ENCODE peak calls at places on chromosomes 13 and 19, in seven cellular contexts. Q, S, T, Y, W, Z and P are unnamed samples.

GRCh38 chr13:99981115-99982020 is at the start of gene ZIC2:
- DNase-seq in Q (no peak), S (no peak), T (no peak), Y (peak), W (no peak), Z (peak), P (no peak)

GRCh38 chr13:30787747-30788535 is 52.6 kb downstream of the ALOX5AP start:
- DNase-seq in Q (no peak), S (no peak), T (no peak), Y (no peak), W (no peak), Z (no peak), P (no peak)

GRCh38 chr19:407501-408440 is 1.2 kb downstream of the C2CD4C start:
- DNase-seq in Q (no peak), S (no peak), T (no peak), Y (no peak), W (no peak), Z (no peak), P (no peak)

GRCh38 chr19:35076026-35076370 is 34.5 kb downstream of the HPN start:
- DNase-seq in Q (no peak), S (no peak), T (no peak), Y (no peak), W (no peak), Z (no peak), P (no peak)

GRCh38 chr13:26971990-26972888 is 199.4 kb downstream of the USP12 start:
- DNase-seq in Q (no peak), S (peak), T (no peak), Y (no peak), W (peak), Z (peak), P (no peak)

GRCh38 chr13:46359731-46360130 is 27.3 kb downstream of the RUBCNL start:
- DNase-seq in Q (no peak), S (no peak), T (no peak), Y (no peak), W (no peak), Z (no peak), P (no peak)

GRCh38 chr19:30297969-30298368 is 74.2 kb upstream of the ZNF536 start:
- DNase-seq in Q (no peak), S (no peak), T (no peak), Y (no peak), W (no peak), Z (no peak), P (no peak)

GRCh38 chr19:1863308-1863637 is at the start of gene KLF16:
- DNase-seq in Q (no peak), S (no peak), T (no peak), Y (no peak), W (no peak), Z (no peak), P (no peak)

GRCh38 chr19:39671739-39672363 is 16.1 kb downstream of the LGALS16 start:
- DNase-seq in Q (peak), S (no peak), T (peak), Y (peak), W (peak), Z (peak), P (no peak)

GRCh38 chr13:80033286-80033685 is 307.6 kb downstream of the SPRY2 start:
- DNase-seq in Q (no peak), S (no peak), T (no peak), Y (no peak), W (no peak), Z (no peak), P (no peak)

GRCh38 chr13:80035096-80035495 is 305.8 kb downstream of the SPRY2 start:
- DNase-seq in Q (no peak), S (no peak), T (no peak), Y (no peak), W (no peak), Z (no peak), P (no peak)

GRCh38 chr13:80029170-80029569 is 311.8 kb downstream of the SPRY2 start:
- DNase-seq in Q (no peak), S (no peak), T (no peak), Y (no peak), W (no peak), Z (no peak), P (no peak)

GRCh38 chr13:80030491-80030890 is 310.4 kb downstream of the SPRY2 start:
- DNase-seq in Q (no peak), S (peak), T (peak), Y (no peak), W (no peak), Z (peak), P (no peak)
- TF ChIP-seq CTCF in Q (no peak), S (no peak), T (peak), Y (no peak), W (peak), Z (no peak), P (no peak)

GRCh38 chr13:41384749-41385503 is 72.4 kb upstream of the RGCC start:
- DNase-seq in Q (no peak), S (no peak), T (no peak), Y (no peak), W (no peak), Z (peak), P (no peak)
- TF ChIP-seq CTCF in Q (no peak), S (no peak), T (peak), Y (peak), W (peak), Z (peak), P (no peak)

GRCh38 chr13:106401081-106401480 is 134.4 kb downstream of the EFNB2 start:
- DNase-seq in Q (no peak), S (no peak), T (no peak), Y (no peak), W (no peak), Z (no peak), P (no peak)

GRCh38 chr13:106407338-106407737 is 128.1 kb downstream of the EFNB2 start:
- DNase-seq in Q (no peak), S (no peak), T (no peak), Y (no peak), W (no peak), Z (peak), P (no peak)

GRCh38 chr13:106400282-106400681 is 135.2 kb downstream of the EFNB2 start:
- DNase-seq in Q (no peak), S (no peak), T (no peak), Y (no peak), W (no peak), Z (no peak), P (no peak)

GRCh38 chr13:106405731-106406130 is 129.7 kb downstream of the EFNB2 start:
- DNase-seq in Q (no peak), S (no peak), T (no peak), Y (no peak), W (no peak), Z (no peak), P (no peak)

DNA sequence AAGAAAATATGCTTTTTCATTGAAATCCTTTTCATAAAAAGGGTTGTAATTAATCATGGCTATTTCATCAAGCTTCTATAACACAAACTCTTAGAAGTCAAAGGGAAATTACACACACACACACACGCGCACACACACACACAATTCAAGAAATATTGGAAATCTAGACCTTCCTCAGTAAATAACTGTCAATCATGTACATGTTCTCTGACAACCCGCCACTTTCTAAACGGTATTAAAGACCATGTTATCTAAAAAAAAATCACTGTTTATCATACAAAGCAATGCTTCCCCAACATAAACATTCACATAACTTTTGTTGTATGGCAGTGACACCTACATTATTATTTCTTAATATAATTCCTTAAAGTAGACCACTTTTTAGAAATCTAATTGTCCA is 132.2 kb downstream of the EFNB2 start:
- DNase-seq in Q (no peak), S (no peak), T (no peak), Y (no peak), W (no peak), Z (no peak), P (no peak)
- TF ChIP-seq CTCF in Q (no peak), S (no peak), T (no peak), Y (no peak), W (no peak), Z (no peak), P (no peak)

DNA sequence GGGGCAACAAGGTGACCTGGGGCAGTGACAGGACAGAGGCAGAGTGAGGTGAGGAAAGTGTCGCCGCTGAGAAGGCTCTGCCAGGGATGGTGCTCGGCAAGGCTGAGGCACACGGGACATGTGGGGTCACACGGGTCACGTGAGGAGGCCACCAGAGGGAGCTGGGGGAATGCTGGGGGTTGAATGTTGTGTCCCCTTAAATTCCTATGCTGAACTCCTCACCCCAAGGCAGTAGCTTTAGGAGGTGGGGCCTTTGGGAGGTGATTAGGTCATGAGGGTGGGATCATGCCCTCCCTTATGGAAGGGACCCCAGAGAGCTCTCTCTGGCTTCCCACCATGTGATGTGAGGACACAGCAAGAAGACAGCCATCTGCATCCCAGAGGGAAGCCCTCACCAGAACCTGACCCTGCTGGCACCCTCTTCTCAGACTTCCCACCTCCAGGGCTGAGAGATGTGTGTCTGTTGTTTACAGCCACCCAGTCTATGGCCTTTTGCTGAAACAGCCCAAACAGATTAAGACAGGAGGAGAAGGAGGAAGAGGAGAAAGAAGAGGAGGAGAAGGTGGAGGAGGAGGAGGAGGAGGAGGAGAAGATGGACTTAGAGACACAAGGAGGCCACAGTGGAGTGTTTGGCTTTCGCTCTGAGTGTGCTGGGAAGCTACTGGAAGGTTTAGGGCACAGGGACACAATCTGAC is 35.4 kb downstream of the RFX2 start:
- DNase-seq in Q (no peak), S (peak), T (no peak), Y (no peak), W (no peak), Z (no peak), P (no peak)
- TF ChIP-seq CTCF in Q (no peak), S (no peak), T (no peak), Y (no peak), W (no peak), Z (no peak), P (no peak)